ENCODE peak calls at places on chromosomes 12 and 14, in seven cellular contexts. B is hippocampal formation; U is ELR; P is activated CD4-positive, alpha-beta T cell treated with anti-CD3 and anti-CD28 coated beads, Interleukin-2, amount 50 U/mL, for 1 hour; C is NCI-H510A; Z is cardiac muscle cell; T is sciatic nerve. G is an unnamed sample.

GRCh38 chr14:90557516-90557915 is 160.7 kb downstream of the CALM1 start:
- DNase-seq in B (no peak), U (no peak), P (no peak), C (no peak), Z (no peak), T (no peak), G (no peak)

GRCh38 chr14:27391331-27391730 is 793.5 kb upstream of the NOVA1 start:
- DNase-seq in B (no peak), U (no peak), P (no peak), C (no peak), Z (no peak), T (no peak), G (no peak)

GRCh38 chr14:24885410-24885913 is 164.5 kb downstream of the STXBP6 start:
- DNase-seq in B (no peak), U (no peak), P (no peak), C (no peak), Z (no peak), T (no peak), G (no peak)

GRCh38 chr14:86038401-86038985 is 508.5 kb downstream of the FLRT2 start:
- DNase-seq in B (peak; percentile 3), U (peak; percentile 30), P (peak; percentile 2), C (no peak), Z (peak; percentile 69), T (no peak), G (no peak)

GRCh38 chr12:80648866-80649265 is 58.6 kb upstream of the MYF6 start:
- DNase-seq in B (no peak), U (peak; percentile 90), P (no peak), C (no peak), Z (no peak), T (no peak), G (no peak)

GRCh38 chr12:56979628-56980027 is 22.2 kb upstream of the RDH16 start:
- DNase-seq in B (no peak), U (no peak), P (no peak), C (no peak), Z (no peak), T (no peak), G (no peak)

GRCh38 chr12:107891967-107892366 is 117.5 kb downstream of the ASCL4 start:
- DNase-seq in B (no peak), U (peak; percentile 14), P (no peak), C (no peak), Z (no peak), T (no peak), G (no peak)

GRCh38 chr14:36784541-36784940 is 122.9 kb downstream of the PAX9 start:
- DNase-seq in B (no peak), U (peak; percentile 1), P (no peak), C (no peak), Z (no peak), T (no peak), G (no peak)

GRCh38 chr14:87888136-87888999 is 104.6 kb downstream of the GALC start:
- DNase-seq in B (no peak), U (peak; percentile 4), P (no peak), C (no peak), Z (peak; percentile 19), T (peak; percentile 71), G (no peak)

GRCh38 chr14:25110101-25110500 is 60.2 kb upstream of the STXBP6 start:
- DNase-seq in B (no peak), U (no peak), P (no peak), C (no peak), Z (no peak), T (no peak), G (no peak)

GRCh38 chr12:31521972-31522371 is 69.0 kb downstream of the DENND5B start:
- DNase-seq in B (no peak), U (no peak), P (no peak), C (no peak), Z (no peak), T (no peak), G (no peak)